ENCODE peak calls at places on chromosomes 7 and 10, in nine cellular contexts. One of them, this sample, is unnamed.

GRCh38 chr7:81949306-81949705 is 179.5 kb upstream of the HGF start:
- DNase-seq in HCEC 1CT: no peak
- DNase-seq in A549: no peak
- DNase-seq in AG09319: no peak
- DNase-seq in GF-D8: no peak
- DNase-seq in cortex of kidney: no peak
- DNase-seq in activated T-cell treated with anti-CD3 and anti-CD28 coated beads for 1 hour: no peak
- DNase-seq in EL: no peak
- DNase-seq in iris pigment epithelial cell: no peak
- DNase-seq in this sample: no peak

GRCh38 chr7:19122018-19122588 is 4.7 kb upstream of the TWIST1 start:
- DNase-seq in HCEC 1CT: peak; percentile 70
- DNase-seq in A549: peak; percentile 47
- DNase-seq in AG09319: no peak
- DNase-seq in GF-D8: no peak
- DNase-seq in cortex of kidney: no peak
- DNase-seq in activated T-cell treated with anti-CD3 and anti-CD28 coated beads for 1 hour: no peak
- DNase-seq in EL: peak; percentile 65
- DNase-seq in iris pigment epithelial cell: peak; percentile 79
- DNase-seq in this sample: peak; percentile 57

GRCh38 chr10:68938884-68939283 is 17.1 kb upstream of the DDX21 start:
- DNase-seq in HCEC 1CT: no peak
- DNase-seq in A549: no peak
- DNase-seq in AG09319: no peak
- DNase-seq in GF-D8: no peak
- DNase-seq in cortex of kidney: no peak
- DNase-seq in activated T-cell treated with anti-CD3 and anti-CD28 coated beads for 1 hour: no peak
- DNase-seq in EL: no peak
- DNase-seq in iris pigment epithelial cell: no peak
- DNase-seq in this sample: no peak

GRCh38 chr7:106329971-106330733 is 45.4 kb upstream of the NAMPT start:
- DNase-seq in HCEC 1CT: peak; percentile 70
- DNase-seq in A549: no peak
- DNase-seq in AG09319: peak; percentile 56
- DNase-seq in GF-D8: no peak
- DNase-seq in cortex of kidney: no peak
- DNase-seq in activated T-cell treated with anti-CD3 and anti-CD28 coated beads for 1 hour: no peak
- DNase-seq in EL: peak; percentile 74
- DNase-seq in iris pigment epithelial cell: peak; percentile 78
- DNase-seq in this sample: no peak

GRCh38 chr7:98165827-98166667 is 45.2 kb upstream of the BHLHA15 start:
- DNase-seq in HCEC 1CT: no peak
- DNase-seq in A549: peak; percentile 46
- DNase-seq in AG09319: no peak
- DNase-seq in GF-D8: no peak
- DNase-seq in cortex of kidney: no peak
- DNase-seq in activated T-cell treated with anti-CD3 and anti-CD28 coated beads for 1 hour: peak; percentile 46
- DNase-seq in EL: no peak
- DNase-seq in iris pigment epithelial cell: peak; percentile 29
- DNase-seq in this sample: peak; percentile 69

GRCh38 chr7:126441745-126442144 is 811.0 kb downstream of the GRM8 start:
- DNase-seq in HCEC 1CT: no peak
- DNase-seq in A549: no peak
- DNase-seq in AG09319: no peak
- DNase-seq in GF-D8: no peak
- DNase-seq in cortex of kidney: no peak
- DNase-seq in activated T-cell treated with anti-CD3 and anti-CD28 coated beads for 1 hour: no peak
- DNase-seq in EL: no peak
- DNase-seq in iris pigment epithelial cell: no peak
- DNase-seq in this sample: no peak

GRCh38 chr7:120837599-120837998 is 20.3 kb downstream of the TSPAN12 start:
- DNase-seq in HCEC 1CT: no peak
- DNase-seq in A549: no peak
- DNase-seq in AG09319: no peak
- DNase-seq in GF-D8: no peak
- DNase-seq in cortex of kidney: no peak
- DNase-seq in activated T-cell treated with anti-CD3 and anti-CD28 coated beads for 1 hour: no peak
- DNase-seq in EL: no peak
- DNase-seq in iris pigment epithelial cell: no peak
- DNase-seq in this sample: no peak

GRCh38 chr7:16404631-16405030 is 16.7 kb downstream of the CRPPA start:
- DNase-seq in HCEC 1CT: no peak
- DNase-seq in A549: no peak
- DNase-seq in AG09319: no peak
- DNase-seq in GF-D8: peak; percentile 16
- DNase-seq in cortex of kidney: no peak
- DNase-seq in activated T-cell treated with anti-CD3 and anti-CD28 coated beads for 1 hour: no peak
- DNase-seq in EL: no peak
- DNase-seq in iris pigment epithelial cell: no peak
- DNase-seq in this sample: no peak

GRCh38 chr10:71771821-71772617 is 1.3 kb downstream of the VSIR start:
- DNase-seq in HCEC 1CT: peak; percentile 57
- DNase-seq in A549: peak; percentile 57
- DNase-seq in AG09319: no peak
- DNase-seq in GF-D8: no peak
- DNase-seq in cortex of kidney: no peak
- DNase-seq in activated T-cell treated with anti-CD3 and anti-CD28 coated beads for 1 hour: no peak
- DNase-seq in EL: peak; percentile 82
- DNase-seq in iris pigment epithelial cell: peak; percentile 82
- DNase-seq in this sample: peak; percentile 42

GRCh38 chr7:71612892-71613291 is 480.9 kb downstream of the GALNT17 start:
- DNase-seq in HCEC 1CT: no peak
- DNase-seq in A549: no peak
- DNase-seq in AG09319: no peak
- DNase-seq in GF-D8: no peak
- DNase-seq in cortex of kidney: no peak
- DNase-seq in activated T-cell treated with anti-CD3 and anti-CD28 coated beads for 1 hour: no peak
- DNase-seq in EL: no peak
- DNase-seq in iris pigment epithelial cell: no peak
- DNase-seq in this sample: no peak

GRCh38 chr10:63247771-63248170 is 114.6 kb downstream of the NRBF2 start:
- DNase-seq in HCEC 1CT: peak; percentile 60
- DNase-seq in A549: no peak
- DNase-seq in AG09319: no peak
- DNase-seq in GF-D8: no peak
- DNase-seq in cortex of kidney: no peak
- DNase-seq in activated T-cell treated with anti-CD3 and anti-CD28 coated beads for 1 hour: no peak
- DNase-seq in EL: peak; percentile 39
- DNase-seq in iris pigment epithelial cell: no peak
- DNase-seq in this sample: no peak

GRCh38 chr7:2566348-2566889 is 7.6 kb downstream of the IQCE start:
- DNase-seq in HCEC 1CT: no peak
- DNase-seq in A549: no peak
- DNase-seq in AG09319: no peak
- DNase-seq in GF-D8: no peak
- DNase-seq in cortex of kidney: no peak
- DNase-seq in activated T-cell treated with anti-CD3 and anti-CD28 coated beads for 1 hour: no peak
- DNase-seq in EL: no peak
- DNase-seq in iris pigment epithelial cell: no peak
- DNase-seq in this sample: no peak

GRCh38 chr10:3897156-3897555 is 112.1 kb upstream of the KLF6 start:
- DNase-seq in HCEC 1CT: peak; percentile 85
- DNase-seq in A549: peak; percentile 49
- DNase-seq in AG09319: no peak
- DNase-seq in GF-D8: peak; percentile 53
- DNase-seq in cortex of kidney: no peak
- DNase-seq in activated T-cell treated with anti-CD3 and anti-CD28 coated beads for 1 hour: no peak
- DNase-seq in EL: peak; percentile 84
- DNase-seq in iris pigment epithelial cell: peak; percentile 88
- DNase-seq in this sample: no peak

GRCh38 chr7:91826377-91826776 is 54.1 kb downstream of the MTERF1 start:
- DNase-seq in HCEC 1CT: peak; percentile 20
- DNase-seq in A549: no peak
- DNase-seq in AG09319: no peak
- DNase-seq in GF-D8: no peak
- DNase-seq in cortex of kidney: no peak
- DNase-seq in activated T-cell treated with anti-CD3 and anti-CD28 coated beads for 1 hour: no peak
- DNase-seq in EL: peak; percentile 36
- DNase-seq in iris pigment epithelial cell: no peak
- DNase-seq in this sample: no peak

GRCh38 chr7:156140896-156141295 is 328.6 kb upstream of the SHH start:
- DNase-seq in HCEC 1CT: no peak
- DNase-seq in A549: no peak
- DNase-seq in AG09319: no peak
- DNase-seq in GF-D8: no peak
- DNase-seq in cortex of kidney: no peak
- DNase-seq in activated T-cell treated with anti-CD3 and anti-CD28 coated beads for 1 hour: no peak
- DNase-seq in EL: no peak
- DNase-seq in iris pigment epithelial cell: no peak
- DNase-seq in this sample: no peak

GRCh38 chr10:21572578-21572977 is 38.5 kb downstream of the MLLT10 start:
- DNase-seq in HCEC 1CT: peak; percentile 68
- DNase-seq in A549: no peak
- DNase-seq in AG09319: peak; percentile 56
- DNase-seq in GF-D8: no peak
- DNase-seq in cortex of kidney: no peak
- DNase-seq in activated T-cell treated with anti-CD3 and anti-CD28 coated beads for 1 hour: no peak
- DNase-seq in EL: peak; percentile 60
- DNase-seq in iris pigment epithelial cell: peak; percentile 87
- DNase-seq in this sample: peak; percentile 43

GRCh38 chr7:142181966-142182365 is 70.4 kb downstream of the MGAM2 start:
- DNase-seq in HCEC 1CT: no peak
- DNase-seq in A549: no peak
- DNase-seq in AG09319: no peak
- DNase-seq in GF-D8: no peak
- DNase-seq in cortex of kidney: no peak
- DNase-seq in activated T-cell treated with anti-CD3 and anti-CD28 coated beads for 1 hour: no peak
- DNase-seq in EL: no peak
- DNase-seq in iris pigment epithelial cell: no peak
- DNase-seq in this sample: no peak

GRCh38 chr10:95233377-95234034 is 39.5 kb downstream of the ACSM6 start:
- DNase-seq in HCEC 1CT: peak; percentile 21
- DNase-seq in A549: no peak
- DNase-seq in AG09319: no peak
- DNase-seq in GF-D8: no peak
- DNase-seq in cortex of kidney: no peak
- DNase-seq in activated T-cell treated with anti-CD3 and anti-CD28 coated beads for 1 hour: no peak
- DNase-seq in EL: no peak
- DNase-seq in iris pigment epithelial cell: no peak
- DNase-seq in this sample: no peak

GRCh38 chr10:64385355-64385754 is 864.2 kb downstream of the REEP3 start:
- DNase-seq in HCEC 1CT: no peak
- DNase-seq in A549: no peak
- DNase-seq in AG09319: no peak
- DNase-seq in GF-D8: no peak
- DNase-seq in cortex of kidney: no peak
- DNase-seq in activated T-cell treated with anti-CD3 and anti-CD28 coated beads for 1 hour: no peak
- DNase-seq in EL: no peak
- DNase-seq in iris pigment epithelial cell: no peak
- DNase-seq in this sample: no peak

GRCh38 chr7:108251700-108252099 is 121.5 kb upstream of the LAMB4 start:
- DNase-seq in HCEC 1CT: no peak
- DNase-seq in A549: no peak
- DNase-seq in AG09319: no peak
- DNase-seq in GF-D8: no peak
- DNase-seq in cortex of kidney: no peak
- DNase-seq in activated T-cell treated with anti-CD3 and anti-CD28 coated beads for 1 hour: no peak
- DNase-seq in EL: no peak
- DNase-seq in iris pigment epithelial cell: no peak
- DNase-seq in this sample: no peak

GRCh38 chr10:3077506-3077905 is 10.2 kb downstream of the PFKP start:
- DNase-seq in HCEC 1CT: no peak
- DNase-seq in A549: no peak
- DNase-seq in AG09319: no peak
- DNase-seq in GF-D8: no peak
- DNase-seq in cortex of kidney: no peak
- DNase-seq in activated T-cell treated with anti-CD3 and anti-CD28 coated beads for 1 hour: no peak
- DNase-seq in EL: no peak
- DNase-seq in iris pigment epithelial cell: no peak
- DNase-seq in this sample: no peak

GRCh38 chr10:16820018-16820417 is 2.8 kb upstream of the RSU1 start:
- DNase-seq in HCEC 1CT: no peak
- DNase-seq in A549: no peak
- DNase-seq in AG09319: no peak
- DNase-seq in GF-D8: no peak
- DNase-seq in cortex of kidney: no peak
- DNase-seq in activated T-cell treated with anti-CD3 and anti-CD28 coated beads for 1 hour: no peak
- DNase-seq in EL: no peak
- DNase-seq in iris pigment epithelial cell: no peak
- DNase-seq in this sample: no peak

GRCh38 chr7:46814516-46815250 is 767.2 kb downstream of the TNS3 start:
- DNase-seq in HCEC 1CT: no peak
- DNase-seq in A549: no peak
- DNase-seq in AG09319: no peak
- DNase-seq in GF-D8: no peak
- DNase-seq in cortex of kidney: no peak
- DNase-seq in activated T-cell treated with anti-CD3 and anti-CD28 coated beads for 1 hour: no peak
- DNase-seq in EL: no peak
- DNase-seq in iris pigment epithelial cell: peak; percentile 27
- DNase-seq in this sample: no peak

GRCh38 chr10:49737474-49738201 is 24.5 kb downstream of the OGDHL start:
- DNase-seq in HCEC 1CT: no peak
- DNase-seq in A549: no peak
- DNase-seq in AG09319: no peak
- DNase-seq in GF-D8: no peak
- DNase-seq in cortex of kidney: no peak
- DNase-seq in activated T-cell treated with anti-CD3 and anti-CD28 coated beads for 1 hour: no peak
- DNase-seq in EL: no peak
- DNase-seq in iris pigment epithelial cell: no peak
- DNase-seq in this sample: no peak

GRCh38 chr10:30722956-30723355 is 93.4 kb upstream of the LYZL2 start:
- DNase-seq in HCEC 1CT: no peak
- DNase-seq in A549: no peak
- DNase-seq in AG09319: no peak
- DNase-seq in GF-D8: no peak
- DNase-seq in cortex of kidney: no peak
- DNase-seq in activated T-cell treated with anti-CD3 and anti-CD28 coated beads for 1 hour: no peak
- DNase-seq in EL: no peak
- DNase-seq in iris pigment epithelial cell: no peak
- DNase-seq in this sample: no peak

GRCh38 chr7:137874390-137874789 is 27.6 kb upstream of the DGKI start:
- DNase-seq in HCEC 1CT: peak; percentile 75
- DNase-seq in A549: no peak
- DNase-seq in AG09319: peak; percentile 89
- DNase-seq in GF-D8: no peak
- DNase-seq in cortex of kidney: no peak
- DNase-seq in activated T-cell treated with anti-CD3 and anti-CD28 coated beads for 1 hour: no peak
- DNase-seq in EL: peak; percentile 90
- DNase-seq in iris pigment epithelial cell: peak; percentile 95
- DNase-seq in this sample: no peak

GRCh38 chr10:70578371-70578947 is 24.1 kb downstream of the PRF1 start:
- DNase-seq in HCEC 1CT: peak; percentile 52
- DNase-seq in A549: no peak
- DNase-seq in AG09319: no peak
- DNase-seq in GF-D8: peak; percentile 8
- DNase-seq in cortex of kidney: no peak
- DNase-seq in activated T-cell treated with anti-CD3 and anti-CD28 coated beads for 1 hour: peak; percentile 55
- DNase-seq in EL: peak; percentile 70
- DNase-seq in iris pigment epithelial cell: peak; percentile 95
- DNase-seq in this sample: peak; percentile 53

GRCh38 chr10:131187274-131187673 is 124.2 kb downstream of the TCERG1L start:
- DNase-seq in HCEC 1CT: no peak
- DNase-seq in A549: no peak
- DNase-seq in AG09319: no peak
- DNase-seq in GF-D8: no peak
- DNase-seq in cortex of kidney: no peak
- DNase-seq in activated T-cell treated with anti-CD3 and anti-CD28 coated beads for 1 hour: no peak
- DNase-seq in EL: no peak
- DNase-seq in iris pigment epithelial cell: no peak
- DNase-seq in this sample: no peak

GRCh38 chr10:23035569-23035968 is 59.8 kb upstream of the MSRB2 start:
- DNase-seq in HCEC 1CT: peak; percentile 17
- DNase-seq in A549: peak; percentile 26
- DNase-seq in AG09319: no peak
- DNase-seq in GF-D8: no peak
- DNase-seq in cortex of kidney: no peak
- DNase-seq in activated T-cell treated with anti-CD3 and anti-CD28 coated beads for 1 hour: no peak
- DNase-seq in EL: peak; percentile 2
- DNase-seq in iris pigment epithelial cell: peak; percentile 10
- DNase-seq in this sample: peak; percentile 46

GRCh38 chr7:45653209-45653907 is 79.2 kb downstream of the ADCY1 start:
- DNase-seq in HCEC 1CT: no peak
- DNase-seq in A549: no peak
- DNase-seq in AG09319: no peak
- DNase-seq in GF-D8: no peak
- DNase-seq in cortex of kidney: no peak
- DNase-seq in activated T-cell treated with anti-CD3 and anti-CD28 coated beads for 1 hour: no peak
- DNase-seq in EL: no peak
- DNase-seq in iris pigment epithelial cell: no peak
- DNase-seq in this sample: no peak

GRCh38 chr10:8288600-8288999 is 234.1 kb downstream of the GATA3 start:
- DNase-seq in HCEC 1CT: no peak
- DNase-seq in A549: no peak
- DNase-seq in AG09319: no peak
- DNase-seq in GF-D8: no peak
- DNase-seq in cortex of kidney: no peak
- DNase-seq in activated T-cell treated with anti-CD3 and anti-CD28 coated beads for 1 hour: no peak
- DNase-seq in EL: no peak
- DNase-seq in iris pigment epithelial cell: no peak
- DNase-seq in this sample: no peak

This sample was measured in SJCRH30.